ENCODE peak calls at places on chromosome 20, in nine cellular contexts. P is WERI-Rb-1; F is HCT116; X is activated CD4-positive, alpha-beta T cell treated with anti-CD3 and anti-CD28 coated beads, Interleukin-2, amount 50 U/mL, for 1 hour; C is stimulated activated CD4-positive, alpha-beta T cell treated with anti-CD3 and anti-CD28 coated beads, Interleukin-2, amount 100 ng/mL, for 48 hours; Q is naive thymus-derived CD4-positive, alpha-beta T cell; N is right cardiac atrium; I is Right ventricle myocardium superior; L is activated effector memory CD4-positive, alpha-beta T cell treated with anti-CD3 and anti-CD28 coated beads, Interleukin-2, amount 50 U/mL, for 16 hours. E is an unnamed sample.

GRCh38 chr20:56716806-56717205 is 87.7 kb downstream of the TFAP2C start:
- DNase-seq in P (peak), F (no peak), X (no peak), C (no peak), Q (no peak), N (no peak), I (no peak), L (no peak), E (no peak)

GRCh38 chr20:51791626-51792025 is 10.7 kb downstream of the SALL4 start:
- DNase-seq in P (no peak), F (no peak), X (no peak), C (no peak), Q (no peak), N (no peak), I (no peak), L (no peak), E (no peak)

GRCh38 chr20:33576432-33576883 is 85.7 kb upstream of the C20orf144 start:
- DNase-seq in P (no peak), F (no peak), X (no peak), C (no peak), Q (no peak), N (peak), I (no peak), L (no peak), E (no peak)

GRCh38 chr20:49573900-49574416 is 6.0 kb upstream of the PTGIS start:
- DNase-seq in P (no peak), F (no peak), X (no peak), C (no peak), Q (no peak), N (no peak), I (no peak), L (peak), E (no peak)

GRCh38 chr20:38094373-38094775 is 60.8 kb downstream of the RPRD1B start:
- DNase-seq in P (no peak), F (no peak), X (peak), C (no peak), Q (no peak), N (peak), I (peak), L (no peak), E (peak)

GRCh38 chr20:50308513-50309279 is 118.1 kb downstream of the CEBPB start:
- DNase-seq in P (peak), F (peak), X (no peak), C (no peak), Q (no peak), N (peak), I (peak), L (no peak), E (no peak)

GRCh38 chr20:59221049-59221748 is 57.6 kb downstream of the ZNF831 start:
- DNase-seq in P (no peak), F (no peak), X (no peak), C (no peak), Q (no peak), N (peak), I (peak), L (no peak), E (no peak)

GRCh38 chr20:55067158-55067825 is 591.9 kb downstream of the DOK5 start:
- DNase-seq in P (no peak), F (no peak), X (no peak), C (no peak), Q (no peak), N (peak), I (no peak), L (no peak), E (no peak)

GRCh38 chr20:62303327-62304226 is 780 bp downstream of the ADRM1 start:
- DNase-seq in P (peak), F (no peak), X (no peak), C (no peak), Q (no peak), N (peak), I (no peak), L (no peak), E (no peak)

GRCh38 chr20:46308258-46309157 is at the start of gene CDH22:
- DNase-seq in P (peak), F (peak), X (peak), C (peak), Q (peak), N (peak), I (peak), L (peak), E (no peak)

GRCh38 chr20:41035207-41035606 is 6.6 kb downstream of the TOP1 start:
- DNase-seq in P (no peak), F (no peak), X (no peak), C (no peak), Q (no peak), N (no peak), I (no peak), L (no peak), E (no peak)

GRCh38 chr20:4459081-4459480 is 262.6 kb upstream of the PRND start:
- DNase-seq in P (no peak), F (no peak), X (no peak), C (no peak), Q (no peak), N (no peak), I (no peak), L (no peak), E (no peak)

GRCh38 chr20:33736962-33737361 is 5.2 kb downstream of the ZNF341 start:
- DNase-seq in P (no peak), F (no peak), X (no peak), C (no peak), Q (no peak), N (no peak), I (no peak), L (no peak), E (no peak)

GRCh38 chr20:5510446-5510845 is 193.7 kb upstream of the PROKR2 start:
- DNase-seq in P (no peak), F (no peak), X (no peak), C (no peak), Q (no peak), N (no peak), I (no peak), L (no peak), E (no peak)

GRCh38 chr20:58893355-58894151 is 41.0 kb downstream of the GNAS start:
- DNase-seq in P (no peak), F (no peak), X (peak), C (peak), Q (no peak), N (no peak), I (no peak), L (peak), E (no peak)

GRCh38 chr20:47243906-47244305 is 112.6 kb downstream of the ZMYND8 start:
- DNase-seq in P (no peak), F (no peak), X (no peak), C (no peak), Q (no peak), N (no peak), I (no peak), L (no peak), E (no peak)

GRCh38 chr20:6421321-6422030 is 298.6 kb upstream of the FERMT1 start:
- DNase-seq in P (no peak), F (no peak), X (no peak), C (no peak), Q (no peak), N (no peak), I (no peak), L (no peak), E (no peak)

GRCh38 chr20:61577065-61577464 is 325.0 kb downstream of the CDH4 start:
- DNase-seq in P (no peak), F (no peak), X (no peak), C (no peak), Q (no peak), N (no peak), I (no peak), L (no peak), E (no peak)

GRCh38 chr20:3059489-3059888 is 11.9 kb upstream of the OXT start:
- DNase-seq in P (no peak), F (no peak), X (no peak), C (no peak), Q (no peak), N (no peak), I (no peak), L (no peak), E (no peak)

GRCh38 chr20:16064991-16065707 is 508.1 kb downstream of the KIF16B start:
- DNase-seq in P (no peak), F (no peak), X (no peak), C (no peak), Q (no peak), N (no peak), I (no peak), L (no peak), E (no peak)

GRCh38 chr20:25418779-25419178 is 11.3 kb downstream of the GINS1 start:
- DNase-seq in P (no peak), F (no peak), X (no peak), C (no peak), Q (no peak), N (no peak), I (no peak), L (no peak), E (no peak)

GRCh38 chr20:19828233-19828632 is 70.2 kb downstream of the RIN2 start:
- DNase-seq in P (no peak), F (peak), X (no peak), C (peak), Q (no peak), N (no peak), I (no peak), L (no peak), E (peak)

GRCh38 chr20:768426-768978 is at the start of gene SLC52A3:
- DNase-seq in P (peak), F (peak), X (no peak), C (no peak), Q (no peak), N (peak), I (peak), L (no peak), E (no peak)

GRCh38 chr20:21206571-21206970 is 80.7 kb downstream of the KIZ start:
- DNase-seq in P (no peak), F (no peak), X (no peak), C (no peak), Q (no peak), N (no peak), I (no peak), L (no peak), E (no peak)